ENCODE peak calls at places on chromosomes 12 and 14, in six cellular contexts. G is cardiac muscle cell, L is ovary, B is A549, P is pancreas, N is A673. I is an unnamed sample.
A peak's percentile ranks its signal among the peaks of the same experiment; 100 is the strongest.

GRCh38 chr14:63857467-63858030 is 4.7 kb downstream of the SYNE2 start:
- DNase-seq in B (no peak), L (no peak), G (no peak), P (no peak), N (no peak), I (no peak)

GRCh38 chr14:104280085-104280901 is 141.9 kb downstream of the KIF26A start:
- DNase-seq in G (no peak), N (no peak), L (peak; percentile 17), B (no peak), P (peak; percentile 7), I (peak; percentile 10)

GRCh38 chr12:104964167-104964566 is 6.1 kb upstream of the SLC41A2 start:
- DNase-seq in B (no peak), L (no peak), G (no peak), P (no peak), N (no peak), I (no peak)

GRCh38 chr12:19181666-19182426 is 52.3 kb downstream of the PLEKHA5 start:
- DNase-seq in B (no peak), L (no peak), N (peak; percentile 42), G (no peak), P (no peak), I (no peak)

GRCh38 chr14:94317259-94317658 is 5.9 kb downstream of the SERPINA6 start:
- DNase-seq in L (no peak), G (no peak), B (no peak), P (no peak), N (no peak), I (no peak)

GRCh38 chr14:21097616-21098133 is 780 bp downstream of the ZNF219 start:
- DNase-seq in P (no peak), L (peak; percentile 58), B (no peak), G (peak; percentile 62), N (peak; percentile 42), I (no peak)

GRCh38 chr14:55850803-55851202 is 267.4 kb upstream of the PELI2 start:
- DNase-seq in B (no peak), N (peak; percentile 73), G (no peak), L (no peak), P (no peak), I (no peak)

GRCh38 chr12:111268738-111269572 is 99.9 kb downstream of the PHETA1 start:
- DNase-seq in N (peak; percentile 28), B (no peak), L (no peak), P (no peak), G (no peak), I (no peak)

GRCh38 chr14:33704486-33704885 is 246.4 kb downstream of the EGLN3 start:
- DNase-seq in P (no peak), L (no peak), N (no peak), G (no peak), B (no peak), I (no peak)

GRCh38 chr12:224330-224729 is 10.4 kb upstream of the SLC6A12 start:
- DNase-seq in G (no peak), N (no peak), L (no peak), P (no peak), B (no peak), I (no peak)

GRCh38 chr14:25846232-25846631 is 751.6 kb downstream of the NOVA1 start:
- DNase-seq in B (no peak), N (no peak), L (no peak), P (no peak), G (no peak), I (no peak)

GRCh38 chr14:36952702-36953101 is 219.7 kb downstream of the SLC25A21 start:
- DNase-seq in P (no peak), B (peak; percentile 64), N (no peak), G (no peak), L (no peak), I (no peak)

DNA sequence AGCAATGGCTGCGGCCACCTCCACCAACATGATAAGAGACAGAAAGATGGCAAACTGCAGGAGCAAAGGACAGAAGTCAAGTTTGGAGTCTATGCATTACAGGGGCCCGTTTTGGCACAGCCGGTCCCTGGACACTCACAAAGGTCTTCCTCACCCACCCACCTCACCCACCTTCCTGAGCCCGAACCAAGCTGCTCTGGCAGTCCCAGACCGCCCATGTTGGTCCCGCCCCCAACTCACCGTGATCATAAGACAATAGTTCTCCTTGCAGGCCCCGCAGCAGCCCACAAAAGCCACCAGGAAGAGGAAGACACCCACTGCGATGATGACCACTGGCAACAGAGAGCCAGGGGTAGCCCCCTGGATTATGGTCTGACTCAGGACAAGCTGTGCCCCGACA is 1.9 kb downstream of the CD63 start:
- DNase-seq in L (no peak), G (no peak), N (no peak), P (no peak), B (no peak), I (no peak)
- H3K4me1 ChIP-seq in L (peaks cover 12% of the 10 kb centered on the region), G (peaks cover 17% of the 10 kb centered on the region), N (peaks cover 16% of the 10 kb centered on the region), P (peaks cover 37% of the 10 kb centered on the region), B (peaks cover 40% of the 10 kb centered on the region), I (no peaks in the 10 kb centered on the region)

GRCh38 chr12:94185801-94186200 is 37.4 kb downstream of the PLXNC1 start:
- DNase-seq in N (no peak), B (no peak), L (no peak), P (no peak), G (no peak), I (no peak)
- H3K4me3 ChIP-seq in N (no peak overlapping the region), B (no peak overlapping the region), L (no peak overlapping the region), P (no peak overlapping the region), G (no peak overlapping the region), I (no peak overlapping the region)

DNA sequence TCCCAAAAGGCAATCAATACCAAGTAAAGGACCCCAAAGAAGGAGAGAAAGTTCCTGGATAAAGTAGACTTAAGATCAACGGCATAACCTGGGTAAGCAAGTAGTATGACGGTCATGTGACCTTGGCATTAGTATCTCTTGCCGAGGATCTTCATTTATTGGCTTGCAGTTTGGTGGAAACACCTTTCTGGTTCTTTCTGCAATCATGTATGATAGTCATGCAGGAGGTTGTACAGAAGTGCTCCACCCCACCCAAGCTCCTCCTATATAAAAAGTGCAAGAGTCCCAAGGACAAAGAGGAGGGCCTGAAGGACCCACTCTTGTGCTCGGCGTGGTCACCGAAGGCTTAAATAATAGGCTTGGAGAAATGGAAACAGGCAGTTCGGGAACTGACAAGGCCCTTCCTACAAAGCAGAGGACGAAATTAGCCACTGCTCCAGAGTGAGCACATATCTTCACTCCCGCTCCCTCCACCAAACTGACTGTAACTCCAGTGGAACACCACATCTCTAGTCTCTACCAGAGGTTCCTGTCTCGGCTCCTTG is 750 bp downstream of the CS start:
- DNase-seq in G (no peak), N (peak; percentile 32), L (no peak), B (peak; percentile 27), P (peak; percentile 28), I (no peak)
- H3K4me1 ChIP-seq in G (peaks cover 30% of the 10 kb centered on the region), N (peaks cover 28% of the 10 kb centered on the region), L (peaks cover 13% of the 10 kb centered on the region), B (peaks cover 23% of the 10 kb centered on the region), P (peaks cover 30% of the 10 kb centered on the region), I (peaks cover 10% of the 10 kb centered on the region)

GRCh38 chr12:46385439-46385838 is 12.9 kb upstream of the SLC38A2 start:
- DNase-seq in N (no peak), G (no peak), B (peak; percentile 31), P (no peak), L (no peak), I (no peak)

GRCh38 chr12:46384451-46385301 is 12.1 kb upstream of the SLC38A2 start:
- DNase-seq in P (no peak), B (no peak), L (no peak), G (no peak), N (no peak), I (no peak)

GRCh38 chr12:46387697-46388096 is 15.1 kb upstream of the SLC38A2 start:
- DNase-seq in N (no peak), G (no peak), B (no peak), L (no peak), P (no peak), I (no peak)

GRCh38 chr12:46386877-46387629 is 14.5 kb upstream of the SLC38A2 start:
- DNase-seq in B (peak; percentile 47), N (peak; percentile 94), L (no peak), G (no peak), P (peak; percentile 33), I (peak; percentile 51)

GRCh38 chr12:46386360-46386867 is 13.8 kb upstream of the SLC38A2 start:
- DNase-seq in N (peak; percentile 80), L (no peak), P (no peak), B (peak; percentile 86), G (no peak), I (no peak)
- H3K4me3 ChIP-seq in N (peak overlapping the region; percentile 23), L (peak overlapping the region; percentile 13), P (no peak overlapping the region), B (peak overlapping the region; percentile 10), G (no peak overlapping the region), I (no peak overlapping the region)

GRCh38 chr12:108721824-108722223 is 9.5 kb downstream of the CORO1C start:
- DNase-seq in L (no peak), N (no peak), B (no peak), P (no peak), G (no peak), I (no peak)
- H3K4me1 ChIP-seq in L (peaks cover 7% of the 10 kb centered on the region), N (peaks cover 55% of the 10 kb centered on the region), B (peaks cover 82% of the 10 kb centered on the region), P (peaks cover 12% of the 10 kb centered on the region), G (peaks cover 23% of the 10 kb centered on the region), I (peaks cover 6% of the 10 kb centered on the region)

DNA sequence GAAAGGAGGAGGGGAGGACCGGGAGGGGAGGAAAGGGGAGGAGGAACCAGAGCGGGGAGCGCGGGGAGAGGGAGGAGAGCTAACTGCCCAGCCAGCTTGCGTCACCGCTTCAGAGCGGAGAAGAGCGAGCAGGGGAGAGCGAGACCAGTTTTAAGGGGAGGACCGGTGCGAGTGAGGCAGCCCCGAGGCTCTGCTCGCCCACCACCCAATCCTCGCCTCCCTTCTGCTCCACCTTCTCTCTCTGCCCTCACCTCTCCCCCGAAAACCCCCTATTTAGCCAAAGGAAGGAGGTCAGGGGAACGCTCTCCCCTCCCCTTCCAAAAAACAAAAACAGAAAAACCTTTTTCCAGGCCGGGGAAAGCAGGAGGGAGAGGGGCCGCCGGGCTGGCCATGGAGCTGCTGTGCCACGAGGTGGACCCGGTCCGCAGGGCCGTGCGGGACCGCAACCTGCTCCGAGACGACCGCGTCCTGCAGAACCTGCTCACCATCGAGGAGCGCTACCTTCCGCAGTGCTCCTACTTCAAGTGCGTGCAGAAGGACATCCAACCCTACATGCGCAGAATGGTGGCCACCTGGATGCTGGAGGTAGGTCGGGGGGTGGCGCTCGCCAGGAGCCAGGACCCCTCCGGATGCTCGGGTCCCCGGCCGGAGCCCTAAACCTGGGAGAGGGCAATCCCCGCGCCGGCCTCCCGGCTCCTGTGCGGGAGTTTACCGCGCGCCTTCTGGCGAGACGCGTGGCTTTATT is at the start of gene CCND2:
- DNase-seq in N (peak; percentile 59), L (peak; percentile 79), P (peak; percentile 91), G (peak; percentile 91), B (peak; percentile 44), I (peak; percentile 91)
- H3K4me3 ChIP-seq in N (peak within 1 kb of the TSS; percentile 20), L (peak within 1 kb of the TSS; percentile 79), P (peak within 1 kb of the TSS; percentile 27), G (peak within 1 kb of the TSS; percentile 62), B (peak within 1 kb of the TSS; percentile 46), I (peak within 1 kb of the TSS; percentile 91)

DNA sequence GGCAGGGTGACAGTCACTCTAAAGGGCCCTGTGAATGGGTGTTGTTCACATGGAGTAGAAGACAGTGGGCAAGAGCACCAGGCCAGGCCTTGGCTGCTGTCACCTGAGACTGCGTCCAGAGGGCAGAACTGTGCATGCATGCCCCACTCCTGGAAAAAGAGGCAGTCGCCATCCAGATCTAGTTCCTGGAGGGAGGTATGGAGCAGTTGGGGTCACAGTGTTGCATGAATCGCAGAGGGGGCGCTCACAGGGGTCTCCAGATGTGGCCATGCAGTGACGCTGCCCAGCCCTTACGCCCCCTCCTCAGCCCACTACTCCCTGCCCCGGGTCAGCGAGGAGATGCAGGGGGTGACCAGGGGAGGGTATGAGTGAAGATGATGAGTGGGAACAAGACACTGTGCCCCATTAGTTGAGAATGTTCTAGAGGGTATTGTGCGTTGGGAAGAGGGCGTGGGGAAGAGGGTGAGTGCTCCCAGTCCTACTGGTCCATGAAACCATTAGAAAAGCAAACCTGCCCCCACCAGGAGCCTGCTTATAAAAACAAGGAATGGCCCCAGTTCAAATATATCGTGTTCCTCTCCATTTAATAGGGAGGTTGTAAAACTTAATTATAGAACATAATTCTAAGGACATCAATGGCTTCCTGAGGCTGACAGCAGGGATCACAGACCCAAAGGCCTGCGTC is 32.3 kb upstream of the BCL7A start:
- DNase-seq in G (no peak), B (no peak), P (no peak), N (no peak), L (no peak), I (no peak)
- H3K4me1 ChIP-seq in G (no peaks in the 10 kb centered on the region), B (peaks cover 27% of the 10 kb centered on the region), P (no peaks in the 10 kb centered on the region), N (no peaks in the 10 kb centered on the region), L (no peaks in the 10 kb centered on the region), I (no peaks in the 10 kb centered on the region)